ENCODE peak calls at places on chromosomes 16 and 17, in nine cellular contexts. G, Q, K, P, B, O, E, V and F are unnamed samples.

GRCh38 chr17:64775701-64776570 is 113.8 kb upstream of the SMURF2 start:
- DNase-seq in K (no peak), Q (peak), P (no peak), G (no peak), O (no peak), B (no peak), E (peak), V (no peak), F (no peak)

GRCh38 chr16:51404386-51404785 is 253.3 kb upstream of the SALL1 start:
- DNase-seq in E (no peak), Q (no peak), O (no peak), G (no peak), K (no peak), V (peak), P (no peak), B (no peak), F (no peak)

GRCh38 chr16:86628614-86629013 is 50.3 kb downstream of the FOXL1 start:
- DNase-seq in Q (no peak), B (no peak), V (no peak), G (no peak), E (no peak), K (no peak), O (no peak), P (no peak), F (peak)

GRCh38 chr16:66298571-66299120 is 67.8 kb upstream of the CDH5 start:
- DNase-seq in E (no peak), B (no peak), G (no peak), Q (peak), O (no peak), K (no peak), V (no peak), P (no peak), F (no peak)

GRCh38 chr16:15644306-15644961 is 1.5 kb upstream of the MARF1 start:
- DNase-seq in P (no peak), Q (no peak), K (no peak), O (no peak), G (peak), B (peak), V (no peak), E (no peak), F (no peak)

GRCh38 chr17:14212401-14212800 is 24.3 kb downstream of the CDRT15 start:
- DNase-seq in G (no peak), B (no peak), E (no peak), O (no peak), Q (no peak), K (no peak), V (no peak), P (no peak), F (no peak)

GRCh38 chr16:14456793-14457481 is 173.1 kb downstream of the PARN start:
- DNase-seq in Q (no peak), O (no peak), G (no peak), E (no peak), K (no peak), B (no peak), P (no peak), V (no peak), F (no peak)

GRCh38 chr16:73232555-73233422 is 184.9 kb upstream of the ZFHX3 start:
- DNase-seq in B (peak), E (no peak), Q (no peak), P (no peak), G (no peak), O (no peak), V (peak), K (no peak), F (no peak)

GRCh38 chr16:22948058-22948602 is 134.2 kb downstream of the HS3ST2 start:
- DNase-seq in G (no peak), O (peak), K (no peak), V (no peak), P (no peak), Q (no peak), B (no peak), E (no peak), F (no peak)

GRCh38 chr17:63881935-63882601 is at the start of gene GH2:
- DNase-seq in V (peak), P (no peak), O (no peak), E (no peak), K (no peak), G (no peak), B (peak), Q (no peak), F (no peak)

GRCh38 chr17:63445571-63446217 is 412 bp downstream of the CYB561 start:
- DNase-seq in Q (no peak), K (no peak), O (no peak), P (no peak), E (no peak), B (peak), V (no peak), G (no peak), F (no peak)

GRCh38 chr16:10312784-10313724 is 72.8 kb upstream of the ATF7IP2 start:
- DNase-seq in O (no peak), E (no peak), G (no peak), P (no peak), Q (peak), B (no peak), V (no peak), K (no peak), F (no peak)

GRCh38 chr17:48429156-48429555 is 858 bp downstream of the SKAP1 start:
- DNase-seq in P (no peak), B (no peak), E (no peak), Q (no peak), G (no peak), V (no peak), O (no peak), K (no peak), F (no peak)

GRCh38 chr16:68923116-68923515 is 79.8 kb downstream of the TANGO6 start:
- DNase-seq in B (no peak), P (no peak), K (no peak), V (no peak), G (no peak), O (no peak), E (no peak), Q (peak), F (no peak)

GRCh38 chr17:44349553-44350070 is 4.5 kb downstream of the GRN start:
- DNase-seq in G (no peak), P (no peak), V (no peak), K (no peak), B (no peak), Q (no peak), O (no peak), E (no peak), F (no peak)

GRCh38 chr17:40679523-40679907 is 14.5 kb upstream of the KRT222 start:
- DNase-seq in K (no peak), Q (no peak), P (no peak), V (no peak), B (no peak), O (no peak), E (no peak), G (no peak), F (no peak)

GRCh38 chr16:58243528-58244004 is 45.7 kb upstream of the CSNK2A2 start:
- DNase-seq in E (no peak), V (no peak), P (no peak), G (peak), K (no peak), Q (no peak), O (no peak), B (no peak), F (no peak)

GRCh38 chr16:79310734-79311133 is 289.8 kb downstream of the MAF start:
- DNase-seq in E (no peak), K (no peak), B (no peak), G (no peak), V (no peak), O (no peak), P (no peak), Q (no peak), F (no peak)

GRCh38 chr17:60716766-60717165 is 39.1 kb downstream of the BCAS3 start:
- DNase-seq in G (no peak), E (no peak), B (no peak), P (no peak), O (no peak), V (no peak), K (no peak), Q (no peak), F (no peak)

GRCh38 chr16:69243479-69243878 is 56.5 kb downstream of the SNTB2 start:
- DNase-seq in Q (no peak), V (peak), O (no peak), P (no peak), B (no peak), E (no peak), K (no peak), G (no peak), F (no peak)

GRCh38 chr16:56606688-56607618 is 1.4 kb upstream of the MT2A start:
- DNase-seq in O (no peak), G (peak), P (peak), B (peak), K (peak), Q (peak), V (peak), E (peak), F (peak)

GRCh38 chr16:85424260-85425060 is 188.7 kb upstream of the GSE1 start:
- DNase-seq in E (no peak), K (no peak), Q (no peak), G (no peak), V (no peak), P (no peak), B (no peak), O (peak), F (peak)

GRCh38 chr16:48479955-48480354 is 94.7 kb upstream of the SIAH1 start:
- DNase-seq in Q (no peak), G (no peak), P (no peak), B (no peak), O (no peak), E (no peak), K (no peak), V (peak), F (no peak)

GRCh38 chr16:81765111-81765919 is 13.8 kb upstream of the PLCG2 start:
- DNase-seq in P (no peak), G (no peak), V (no peak), E (no peak), B (no peak), O (no peak), K (no peak), Q (no peak), F (no peak)

GRCh38 chr16:13835357-13835756 is 84.6 kb upstream of the ERCC4 start:
- DNase-seq in O (no peak), B (no peak), K (no peak), G (no peak), Q (no peak), V (no peak), P (no peak), E (no peak), F (no peak)

GRCh38 chr17:9138161-9138717 is 116.9 kb downstream of the NTN1 start:
- DNase-seq in K (no peak), V (no peak), O (no peak), Q (no peak), E (no peak), P (no peak), B (no peak), G (no peak), F (no peak)

GRCh38 chr16:15701975-15702970 is 52.2 kb downstream of the NDE1 start:
- DNase-seq in P (no peak), E (no peak), B (no peak), K (no peak), O (no peak), G (no peak), V (peak), Q (no peak), F (no peak)

GRCh38 chr17:77125432-77125901 is 15.3 kb upstream of the SEC14L1 start:
- DNase-seq in K (no peak), G (peak), V (peak), Q (no peak), B (peak), O (no peak), P (no peak), E (no peak), F (no peak)

GRCh38 chr16:11138026-11138768 is 117.8 kb downstream of the SOCS1 start:
- DNase-seq in G (no peak), Q (no peak), K (no peak), O (no peak), P (no peak), V (no peak), B (no peak), E (no peak), F (peak)

GRCh38 chr17:81392909-81393654 is 2.2 kb upstream of the BAHCC1 start:
- DNase-seq in B (no peak), O (no peak), G (no peak), K (no peak), V (peak), Q (no peak), E (no peak), P (no peak), F (no peak)
- H3K4me3 ChIP-seq in B (peak), O (peak), G (peak), K (peak), V (peak), Q (peak), E (peak), P (peak), F (peak)

DNA sequence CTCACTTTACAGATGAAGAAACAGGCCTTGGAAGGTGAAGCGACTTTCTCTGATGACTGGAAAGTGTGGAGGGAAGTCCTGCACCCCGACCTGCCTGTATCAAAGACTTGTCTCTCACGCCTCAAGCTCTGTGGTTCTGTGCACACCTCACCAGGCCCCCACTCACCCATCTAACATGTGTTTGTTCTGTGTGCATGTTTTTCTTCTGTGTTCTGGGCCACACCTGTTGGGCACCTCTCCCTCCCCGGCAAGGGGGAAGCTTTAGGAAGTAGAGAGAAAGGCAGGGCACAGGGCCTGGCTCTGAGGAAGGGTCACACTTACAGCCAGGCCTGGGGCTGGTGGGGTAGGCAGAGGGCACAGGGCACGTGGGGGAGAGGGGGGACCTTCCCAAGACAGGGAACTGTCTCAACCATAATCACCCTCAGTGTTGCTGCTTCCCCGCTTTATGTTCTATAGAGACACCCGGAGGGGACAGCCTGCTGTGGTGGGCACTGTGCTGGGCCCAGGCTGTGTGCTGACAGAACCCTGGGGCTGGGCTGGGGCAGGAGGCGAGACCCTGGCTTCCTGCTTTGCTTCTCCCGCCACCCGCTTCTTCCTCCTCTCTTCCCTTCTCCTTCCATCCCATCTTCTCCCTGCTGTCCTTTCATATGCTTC is 7.3 kb downstream of the RPRML start:
- DNase-seq in Q (no peak), E (no peak), G (no peak), O (no peak), V (no peak), K (no peak), P (no peak), B (no peak), F (no peak)
- H3K27ac ChIP-seq in Q (peak), E (no peak), G (no peak), O (no peak), V (no peak), K (no peak), P (peak), B (no peak), F (no peak)

GRCh38 chr16:49911430-49911829 is 55.5 kb upstream of the ZNF423 start:
- DNase-seq in G (no peak), O (no peak), K (no peak), E (no peak), V (no peak), P (no peak), Q (no peak), B (no peak), F (no peak)
- H3K4me3 ChIP-seq in G (no peak), O (no peak), K (no peak), E (no peak), V (no peak), P (no peak), Q (no peak), B (no peak), F (no peak)

GRCh38 chr17:82204831-82205719 is 7.6 kb downstream of the CCDC57 start:
- DNase-seq in Q (no peak), G (no peak), E (no peak), O (no peak), P (no peak), B (peak), K (no peak), V (peak), F (no peak)

GRCh38 chr17:82203920-82204319 is 8.7 kb downstream of the CCDC57 start:
- DNase-seq in Q (no peak), O (no peak), E (no peak), V (no peak), K (no peak), P (no peak), G (no peak), B (no peak), F (no peak)

GRCh38 chr17:82200743-82201497 is 11.7 kb downstream of the CCDC57 start:
- DNase-seq in B (no peak), O (no peak), G (no peak), P (no peak), Q (no peak), V (no peak), E (no peak), K (no peak), F (no peak)

GRCh38 chr17:82201498-82201910 is 11.1 kb downstream of the CCDC57 start:
- DNase-seq in K (no peak), O (no peak), E (no peak), B (no peak), Q (no peak), V (no peak), P (no peak), G (no peak), F (no peak)

DNA sequence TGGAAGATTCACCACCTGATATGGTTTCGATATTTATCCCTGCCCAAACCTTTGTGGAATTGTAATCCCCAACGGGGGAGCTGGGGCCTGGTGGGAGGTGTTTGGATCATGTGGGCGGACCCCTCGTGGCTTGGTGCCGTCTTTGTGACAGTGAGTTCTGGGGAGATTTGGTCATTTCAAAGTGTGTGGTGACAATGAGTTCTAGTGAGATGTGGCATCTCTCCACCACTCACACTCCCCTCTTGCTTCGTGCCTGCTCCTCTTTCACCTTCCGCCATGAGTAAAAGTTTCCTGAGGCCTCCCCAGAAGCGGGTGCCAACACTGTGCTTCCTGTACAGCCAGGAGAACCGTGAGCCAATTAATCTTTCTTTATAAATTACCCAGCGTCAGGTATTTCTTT is 9.7 kb downstream of the CCDC57 start:
- DNase-seq in P (no peak), K (no peak), Q (no peak), O (no peak), V (no peak), E (no peak), B (no peak), G (no peak), F (no peak)
- H3K27ac ChIP-seq in P (no peak), K (no peak), Q (no peak), O (no peak), V (no peak), E (no peak), B (no peak), G (no peak), F (no peak)